ENCODE peak calls at places on chromosomes 5 and 9, in ten cellular contexts. Y is ovary, Z is spleen, J is heart left ventricle, T is prostate gland, K is esophagus squamous epithelium, A is stomach, H is HCT116, N is HepG2, F is tibial nerve. W is an unnamed sample.

GRCh38 chr9:98856982-98857381 is 49.5 kb downstream of the GALNT12 start:
- DNase-seq in Y (no peak), Z (no peak), J (no peak), T (no peak), K (no peak), A (no peak), H (no peak), N (no peak), F (no peak), W (no peak)

GRCh38 chr5:87099246-87099914 is 168.3 kb upstream of the RASA1 start:
- DNase-seq in Y (no peak), Z (no peak), J (no peak), T (no peak), K (no peak), A (no peak), H (no peak), N (no peak), F (no peak), W (no peak)

GRCh38 chr5:35771321-35771720 is 85.4 kb upstream of the IL7R start:
- DNase-seq in Y (no peak), Z (no peak), J (no peak), T (no peak), K (no peak), A (no peak), H (no peak), N (no peak), F (no peak), W (no peak)

GRCh38 chr5:138077064-138077696 is 6.7 kb upstream of the WNT8A start:
- DNase-seq in Y (peak; percentile 77), Z (no peak), J (peak; percentile 41), T (peak; percentile 48), K (no peak), A (peak; percentile 72), H (peak; percentile 62), N (peak; percentile 61), F (peak; percentile 87), W (peak; percentile 49)

GRCh38 chr5:74127377-74128338 is 501.7 kb downstream of the ARHGEF28 start:
- DNase-seq in Y (no peak), Z (no peak), J (peak; percentile 29), T (peak; percentile 31), K (no peak), A (no peak), H (no peak), N (peak; percentile 4), F (no peak), W (peak; percentile 12)

GRCh38 chr9:72006481-72006880 is 53.9 kb downstream of the C9orf57 start:
- DNase-seq in Y (no peak), Z (no peak), J (no peak), T (no peak), K (no peak), A (no peak), H (no peak), N (no peak), F (no peak), W (peak; percentile 24)

GRCh38 chr9:36721846-36722588 is 149.3 kb downstream of the MELK start:
- DNase-seq in Y (no peak), Z (no peak), J (no peak), T (no peak), K (no peak), A (no peak), H (no peak), N (no peak), F (no peak), W (no peak)

GRCh38 chr5:149002053-149002452 is 60.8 kb downstream of the SH3TC2 start:
- DNase-seq in Y (no peak), Z (no peak), J (no peak), T (no peak), K (no peak), A (no peak), H (peak; percentile 44), N (peak; percentile 94), F (no peak), W (no peak)

GRCh38 chr5:95669540-95669939 is 13.3 kb downstream of the SPATA9 start:
- DNase-seq in Y (peak; percentile 90), Z (no peak), J (peak; percentile 71), T (peak; percentile 7), K (no peak), A (peak; percentile 26), H (no peak), N (no peak), F (peak; percentile 78), W (peak; percentile 52)

GRCh38 chr9:70392189-70392588 is 22.3 kb downstream of the KLF9 start:
- DNase-seq in Y (no peak), Z (no peak), J (no peak), T (no peak), K (no peak), A (no peak), H (no peak), N (no peak), F (no peak), W (no peak)

GRCh38 chr5:66247176-66247960 is 103.3 kb downstream of the SREK1 start:
- DNase-seq in Y (no peak), Z (no peak), J (no peak), T (no peak), K (no peak), A (no peak), H (peak; percentile 13), N (peak; percentile 7), F (no peak), W (peak; percentile 52)

GRCh38 chr9:34759432-34760134 is 49.6 kb upstream of the CCL21 start:
- DNase-seq in Y (no peak), Z (no peak), J (no peak), T (no peak), K (no peak), A (no peak), H (no peak), N (no peak), F (no peak), W (no peak)

GRCh38 chr5:170362625-170363024 is 26.5 kb downstream of the KCNMB1 start:
- DNase-seq in Y (no peak), Z (no peak), J (no peak), T (no peak), K (no peak), A (no peak), H (no peak), N (no peak), F (no peak), W (no peak)

DNA sequence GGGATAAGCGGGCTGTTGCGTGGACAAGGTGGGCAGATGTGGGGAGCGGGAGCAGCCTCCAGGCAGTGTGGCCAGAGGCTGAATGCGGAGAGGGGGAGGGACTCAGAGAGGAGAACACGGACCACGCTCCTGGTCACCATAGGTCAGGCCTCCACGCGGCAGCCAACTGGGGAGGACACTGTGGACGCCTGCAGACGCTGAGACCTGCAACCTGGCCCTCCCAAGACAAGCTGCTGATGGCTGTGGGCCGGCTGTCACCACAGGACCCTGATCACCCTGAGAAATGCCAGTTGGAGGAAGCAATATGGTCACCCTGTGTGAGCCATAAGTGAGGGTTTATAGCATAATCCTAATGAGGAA is 16.8 kb downstream of the LPCAT1 start:
- DNase-seq in Y (no peak), Z (no peak), J (no peak), T (no peak), K (no peak), A (no peak), H (no peak), N (no peak), F (no peak), W (no peak)
- TF ChIP-seq POLR2A in Y (no peak), Z (no peak), J (no peak), T (no peak), K (no peak), A (no peak), H (no peak), N (no peak), F (no peak), W (no peak)

GRCh38 chr5:108061941-108062340 is 320.0 kb downstream of the FBXL17 start:
- DNase-seq in Y (no peak), Z (no peak), J (no peak), T (no peak), K (no peak), A (no peak), H (no peak), N (no peak), F (no peak), W (no peak)
- TF ChIP-seq POLR2A in Y (no peak), Z (no peak), J (no peak), T (no peak), K (no peak), A (no peak), H (no peak), N (no peak), F (no peak), W (no peak)

GRCh38 chr5:177403826-177404640 is 3.6 kb upstream of the PFN3 start:
- DNase-seq in Y (peak; percentile 85), Z (peak; percentile 98), J (peak; percentile 87), T (peak; percentile 82), K (no peak), A (peak; percentile 91), H (peak; percentile 56), N (no peak), F (peak; percentile 61), W (peak; percentile 95)
- TF ChIP-seq POLR2A in Y (no peak), Z (no peak), J (no peak), T (no peak), K (no peak), A (no peak), H (no peak), N (no peak), F (no peak), W (peak; percentile 73)

GRCh38 chr9:109907810-109908458 is 127.9 kb downstream of the PALM2AKAP2 start:
- DNase-seq in Y (no peak), Z (no peak), J (no peak), T (no peak), K (no peak), A (no peak), H (no peak), N (peak; percentile 67), F (no peak), W (no peak)
- TF ChIP-seq POLR2A in Y (no peak), Z (no peak), J (no peak), T (no peak), K (no peak), A (no peak), H (no peak), N (no peak), F (no peak), W (no peak)

GRCh38 chr9:109117856-109118801 is 1.6 kb downstream of the TMEM245 start:
- DNase-seq in Y (peak; percentile 62), Z (no peak), J (no peak), T (no peak), K (no peak), A (no peak), H (no peak), N (peak; percentile 65), F (no peak), W (peak; percentile 80)
- TF ChIP-seq POLR2A in Y (no peak), Z (no peak), J (no peak), T (no peak), K (no peak), A (no peak), H (no peak), N (no peak), F (no peak), W (no peak)

DNA sequence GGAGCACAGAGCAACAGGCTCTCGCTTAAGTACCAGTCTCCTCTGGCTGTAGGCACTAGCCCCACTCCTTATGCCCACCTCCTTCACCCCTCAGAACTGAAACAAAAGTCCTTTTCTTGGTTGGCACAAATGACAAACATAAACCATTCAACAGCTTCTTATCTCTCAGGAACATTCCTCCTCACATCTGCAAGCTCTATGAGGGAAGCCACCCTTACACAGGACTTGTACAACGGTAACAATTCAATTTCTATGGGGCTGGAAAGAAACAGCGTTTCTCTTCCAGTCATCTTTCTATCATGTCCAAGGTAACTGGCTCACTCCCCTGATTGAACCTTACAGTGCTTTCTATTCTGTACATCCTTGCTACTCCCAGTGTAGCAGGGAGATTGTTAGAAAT is 74.1 kb downstream of the CSF2 start:
- DNase-seq in Y (no peak), Z (no peak), J (no peak), T (no peak), K (no peak), A (no peak), H (no peak), N (no peak), F (no peak), W (no peak)
- TF ChIP-seq POLR2A in Y (no peak), Z (no peak), J (no peak), T (no peak), K (no peak), A (no peak), H (no peak), N (no peak), F (no peak), W (no peak)

W was measured in H54.